ENCODE peak calls at places on chromosomes 13 and 19, in four cellular contexts. W is stimulated activated CD4-positive, alpha-beta T cell treated with anti-CD3 and anti-CD28 coated beads, Interleukin-15, amount 100 ng/mL, for 1 hour; J is left ventricle myocardium superior; G is cardiac septum. X is an unnamed sample.

GRCh38 chr19:49847731-49848696 is 2.9 kb upstream of the PTOV1 start:
- DNase-seq in W (no peak), J (no peak), G (no peak), X (no peak)

GRCh38 chr19:11538232-11539036 is at the start of gene CNN1:
- DNase-seq in W (no peak), J (peak; percentile 72), G (peak; percentile 82), X (peak; percentile 66)

GRCh38 chr13:74061939-74062595 is 72.1 kb downstream of the KLF12 start:
- DNase-seq in W (no peak), J (no peak), G (no peak), X (no peak)

GRCh38 chr19:19406878-19407639 is 1.6 kb downstream of the GATAD2A start:
- DNase-seq in W (peak; percentile 22), J (no peak), G (peak; percentile 79), X (no peak)

GRCh38 chr19:5536337-5536894 is 31.3 kb downstream of the TINCR start:
- DNase-seq in W (no peak), J (peak; percentile 90), G (peak; percentile 88), X (peak; percentile 79)

GRCh38 chr19:45767881-45768643 is 990 bp downstream of the SIX5 start:
- DNase-seq in W (no peak), J (peak; percentile 86), G (peak; percentile 78), X (peak; percentile 76)

GRCh38 chr19:50178859-50179537 is 15.9 kb upstream of the IZUMO2 start:
- DNase-seq in W (no peak), J (no peak), G (no peak), X (no peak)

GRCh38 chr19:15393963-15394362 is 14.4 kb upstream of the AKAP8 start:
- DNase-seq in W (no peak), J (no peak), G (no peak), X (no peak)

GRCh38 chr19:17058236-17058635 is 17.0 kb downstream of the HAUS8 start:
- DNase-seq in W (no peak), J (no peak), G (no peak), X (no peak)

GRCh38 chr13:21556051-21556450 is 47.9 kb downstream of the MICU2 start:
- DNase-seq in W (no peak), J (no peak), G (no peak), X (no peak)

GRCh38 chr13:98200211-98200878 is 23.3 kb upstream of the RNF113B start:
- DNase-seq in W (no peak), J (no peak), G (no peak), X (no peak)